ENCODE peak calls at places on chromosomes 5 and 9, in nine cellular contexts. P, C, R, A, Z, I, V, U and K are unnamed samples.
A peak's percentile ranks its signal among the peaks of the same experiment; 100 is the strongest.

GRCh38 chr9:16290169-16290568 is 580.3 kb downstream of the BNC2 start:
- DNase-seq in P (no peak), C (no peak), R (no peak), A (no peak), Z (no peak), I (no peak), V (no peak), U (no peak), K (no peak)

GRCh38 chr5:68499952-68500351 is 284.4 kb downstream of the PIK3R1 start:
- DNase-seq in P (no peak), C (no peak), R (no peak), A (no peak), Z (no peak), I (no peak), V (no peak), U (no peak), K (no peak)

GRCh38 chr5:168153263-168153930 is 138.0 kb upstream of the WWC1 start:
- DNase-seq in P (no peak), C (no peak), R (no peak), A (no peak), Z (no peak), I (no peak), V (no peak), U (no peak), K (no peak)

GRCh38 chr9:2662496-2662895 is 40.9 kb downstream of the VLDLR start:
- DNase-seq in P (no peak), C (no peak), R (peak; percentile 36), A (no peak), Z (no peak), I (no peak), V (peak; percentile 14), U (no peak), K (no peak)

GRCh38 chr9:135561391-135562234 is at the start of gene PAEP:
- DNase-seq in P (no peak), C (no peak), R (no peak), A (no peak), Z (no peak), I (no peak), V (no peak), U (no peak), K (no peak)

GRCh38 chr9:35044071-35044470 is 28.4 kb downstream of the VCP start:
- DNase-seq in P (no peak), C (no peak), R (no peak), A (no peak), Z (no peak), I (no peak), V (no peak), U (no peak), K (no peak)

GRCh38 chr9:77063645-77064285 is 44.3 kb downstream of the FOXB2 start:
- DNase-seq in P (no peak), C (no peak), R (no peak), A (no peak), Z (no peak), I (no peak), V (peak; percentile 73), U (no peak), K (no peak)

GRCh38 chr5:132787076-132787475 is 10.0 kb upstream of the SEPTIN8 start:
- DNase-seq in P (no peak), C (no peak), R (no peak), A (no peak), Z (no peak), I (no peak), V (peak; percentile 43), U (no peak), K (no peak)

GRCh38 chr5:105506692-105507277 is 1944.2 kb upstream of the NUDT12 start:
- DNase-seq in P (no peak), C (no peak), R (no peak), A (no peak), Z (no peak), I (no peak), V (peak; percentile 64), U (no peak), K (peak; percentile 8)

GRCh38 chr9:37908698-37909186 is 4.8 kb upstream of the SLC25A51 start:
- DNase-seq in P (no peak), C (no peak), R (peak; percentile 43), A (no peak), Z (peak; percentile 73), I (no peak), V (peak; percentile 81), U (peak; percentile 25), K (no peak)

GRCh38 chr9:107650321-107650720 is 160.8 kb upstream of the KLF4 start:
- DNase-seq in P (no peak), C (no peak), R (no peak), A (no peak), Z (no peak), I (no peak), V (peak; percentile 50), U (no peak), K (no peak)

GRCh38 chr9:14616188-14616982 is 76.8 kb downstream of the ZDHHC21 start:
- DNase-seq in P (no peak), C (no peak), R (no peak), A (no peak), Z (no peak), I (no peak), V (peak; percentile 88), U (no peak), K (no peak)

GRCh38 chr9:264231-264630 is 49.6 kb downstream of the DOCK8 start:
- DNase-seq in P (no peak), C (no peak), R (no peak), A (no peak), Z (no peak), I (no peak), V (no peak), U (no peak), K (no peak)

GRCh38 chr5:5344051-5344571 is 78.4 kb upstream of the ICE1 start:
- DNase-seq in P (no peak), C (no peak), R (no peak), A (no peak), Z (no peak), I (no peak), V (no peak), U (no peak), K (no peak)

GRCh38 chr9:16318516-16319060 is 551.9 kb downstream of the BNC2 start:
- DNase-seq in P (no peak), C (no peak), R (no peak), A (no peak), Z (no peak), I (no peak), V (no peak), U (no peak), K (no peak)

GRCh38 chr5:112604741-112605390 is 132.8 kb upstream of the APC start:
- DNase-seq in P (no peak), C (no peak), R (no peak), A (no peak), Z (no peak), I (no peak), V (peak; percentile 4), U (no peak), K (no peak)
- TF ChIP-seq CTCF in P (peak; percentile 21), C (peak; percentile 39), R (no peak), A (peak; percentile 15), Z (no peak), I (no peak), V (no peak), U (no peak), K (no peak)

DNA sequence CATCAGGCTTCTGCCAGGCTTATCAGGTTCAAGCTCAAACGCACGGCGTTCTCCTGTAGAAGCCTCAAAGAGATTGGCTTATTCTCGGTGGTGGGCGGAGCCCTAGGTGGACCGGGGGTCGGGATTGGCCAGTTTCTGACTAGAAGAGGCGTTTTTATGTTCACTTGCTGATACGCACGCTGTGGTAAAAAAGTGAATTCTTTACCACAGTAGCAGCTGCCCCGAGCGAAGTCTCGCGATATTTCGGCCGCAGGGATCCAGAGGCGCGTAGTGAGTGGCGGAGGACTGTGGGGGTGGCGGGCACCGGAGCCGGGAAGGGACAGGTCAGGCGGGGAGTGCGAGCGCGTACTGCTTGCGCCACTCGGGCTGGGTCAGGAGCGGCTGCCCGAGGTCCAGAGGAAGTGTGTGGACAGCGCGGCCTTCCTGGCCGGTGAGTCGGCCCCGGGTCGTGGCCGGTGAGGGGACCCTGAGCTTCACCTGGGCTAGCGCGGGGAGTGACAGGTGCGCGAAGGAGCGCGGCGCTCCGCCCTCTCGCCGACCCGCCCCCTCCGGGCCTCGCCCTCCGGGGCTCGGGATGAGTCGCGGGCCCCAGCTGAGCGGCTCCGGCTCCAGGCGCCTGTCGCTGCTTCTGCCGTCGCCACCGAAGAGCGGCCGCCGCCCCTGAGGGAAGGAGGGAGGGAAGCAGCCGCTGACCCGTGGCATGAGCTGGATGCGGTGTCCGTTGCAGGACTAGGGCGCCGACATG is at the start of gene DMXL1:
- DNase-seq in P (peak; percentile 98), C (peak; percentile 97), R (peak; percentile 99), A (peak; percentile 99), Z (peak; percentile 100), I (peak; percentile 96), V (peak; percentile 100), U (peak; percentile 100), K (peak; percentile 98)
- TF ChIP-seq CTCF in P (no peak), C (no peak), R (no peak), A (no peak), Z (no peak), I (no peak), V (no peak), U (no peak), K (no peak)

DNA sequence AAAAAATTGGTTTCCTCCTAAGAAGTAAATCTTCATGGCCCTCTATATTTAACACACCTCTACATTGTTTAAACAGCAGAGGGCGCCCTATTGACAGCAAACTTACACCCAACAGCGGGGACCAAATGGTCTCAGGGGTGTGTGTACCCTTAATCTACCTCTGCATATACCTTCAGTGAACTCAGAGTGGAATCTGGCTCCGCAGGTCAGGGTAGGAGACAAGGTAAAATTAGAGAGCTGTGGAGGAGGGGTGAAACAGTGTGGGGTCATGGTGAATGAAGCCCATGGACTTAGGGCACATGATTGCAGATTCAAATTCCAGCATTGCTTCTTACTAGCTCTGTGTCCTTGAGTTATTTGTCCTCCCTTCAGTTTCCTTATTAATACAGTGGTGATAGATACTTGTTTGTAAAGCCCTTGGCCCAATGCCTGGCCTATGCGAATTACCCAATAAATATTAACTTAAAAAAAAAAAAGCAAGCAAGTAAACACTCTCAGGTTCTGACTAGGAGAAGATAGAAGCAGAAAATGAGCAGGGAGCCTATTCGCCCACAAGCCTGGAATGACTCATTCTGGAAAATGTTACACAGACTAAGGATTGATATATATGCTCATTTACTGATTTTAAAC is 122.9 kb downstream of the CAVIN4 start:
- DNase-seq in P (no peak), C (peak; percentile 34), R (peak; percentile 22), A (no peak), Z (no peak), I (no peak), V (peak; percentile 23), U (no peak), K (peak; percentile 33)
- TF ChIP-seq CTCF in P (peak; percentile 80), C (peak; percentile 72), R (peak; percentile 39), A (peak; percentile 28), Z (no peak), I (no peak), V (peak; percentile 49), U (peak; percentile 22), K (peak; percentile 75)

DNA sequence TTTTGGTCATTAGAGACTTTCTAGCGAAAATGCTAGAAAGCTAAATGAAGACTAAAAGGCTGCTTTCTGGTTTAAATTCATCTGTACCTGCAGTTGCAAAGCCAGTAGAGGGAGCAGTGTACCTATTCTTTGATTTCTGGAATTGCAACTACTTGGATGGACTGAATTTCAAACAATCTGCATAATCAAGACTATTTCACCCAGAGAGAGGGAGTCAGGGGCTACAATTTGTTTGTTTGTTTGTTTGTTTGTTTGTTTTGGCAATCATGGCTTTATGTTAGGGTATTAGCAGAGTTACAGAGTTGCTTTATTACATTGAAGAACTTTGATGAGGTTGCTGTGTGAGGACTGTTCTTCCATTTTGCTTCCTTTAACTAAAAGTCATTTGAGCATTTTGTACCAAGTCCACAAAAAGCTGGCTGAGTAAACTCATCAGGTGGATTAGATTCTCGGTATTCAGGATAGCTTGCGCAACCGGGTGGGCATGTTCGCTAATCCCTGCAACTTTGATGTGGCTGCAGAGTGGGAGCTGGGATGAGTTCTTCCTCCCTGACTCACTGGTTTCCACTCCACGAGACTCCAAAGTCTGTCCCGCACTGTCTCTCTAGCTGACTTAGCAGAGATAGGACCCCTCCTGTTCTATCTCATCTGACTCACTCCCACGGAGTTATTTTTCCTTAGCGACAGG is 80.0 kb upstream of the TUT7 start:
- DNase-seq in P (no peak), C (no peak), R (no peak), A (no peak), Z (no peak), I (no peak), V (peak; percentile 90), U (peak; percentile 65), K (peak; percentile 24)
- TF ChIP-seq CTCF in P (peak; percentile 78), C (peak; percentile 86), R (peak; percentile 76), A (peak; percentile 67), Z (peak; percentile 65), I (peak; percentile 56), V (peak; percentile 82), U (peak; percentile 42), K (peak; percentile 77)